ENCODE peak calls at places on chromosomes 11 and 22, in eight cellular contexts. H is mesendoderm, U is OCI-LY7, P is A549, F is sigmoid colon, K is SK-N-SH, W is heart right ventricle, I is tibial nerve. D is an unnamed sample. For H3K4me1, the result is how much of the 10 kb centered on the place peaks cover.

GRCh38 chr11:120511804-120512726 is 517 bp downstream of the GRIK4 start:
- DNase-seq in I (no peak), P (no peak), H (no peak), W (no peak), K (peak), U (no peak), F (no peak), D (no peak)

GRCh38 chr11:118792642-118793124 is 1.7 kb upstream of the DDX6 start:
- DNase-seq in U (peak), I (peak), P (peak), K (peak), F (peak), W (peak), H (peak), D (peak)

GRCh38 chr22:30117256-30117655 is 37.0 kb downstream of the HORMAD2 start:
- DNase-seq in H (no peak), W (no peak), U (no peak), K (no peak), I (no peak), P (no peak), F (no peak), D (no peak)

GRCh38 chr11:20137637-20138036 is 22.6 kb downstream of the DBX1 start:
- DNase-seq in P (no peak), W (no peak), I (no peak), F (no peak), K (no peak), H (no peak), U (no peak), D (no peak)

GRCh38 chr22:39283312-39284141 is 35.9 kb downstream of the RPL3 start:
- DNase-seq in P (no peak), I (no peak), K (peak), F (no peak), W (peak), H (no peak), U (no peak), D (no peak)

GRCh38 chr22:32723632-32724031 is 77.9 kb upstream of the TIMP3 start:
- DNase-seq in W (peak), I (peak), K (no peak), P (no peak), U (peak), H (no peak), F (peak), D (peak)

GRCh38 chr11:69005631-69006368 is 7.2 kb downstream of the MRGPRF start:
- DNase-seq in F (peak), H (no peak), P (no peak), K (no peak), W (no peak), U (no peak), I (peak), D (no peak)

GRCh38 chr22:19743081-19743480 is 17.5 kb upstream of the TBX1 start:
- DNase-seq in P (no peak), F (no peak), W (no peak), H (no peak), U (no peak), I (no peak), K (no peak), D (no peak)

GRCh38 chr11:13687271-13687670 is 18.8 kb downstream of the FAR1 start:
- DNase-seq in F (no peak), H (peak), U (no peak), K (no peak), I (no peak), W (no peak), P (no peak), D (no peak)

GRCh38 chr22:50105529-50106100 is 15.8 kb downstream of the MOV10L1 start:
- DNase-seq in F (no peak), I (no peak), U (peak), H (no peak), W (no peak), K (no peak), P (no peak), D (peak)

GRCh38 chr11:69122642-69123431 is 32.9 kb upstream of the SMIM38 start:
- DNase-seq in I (no peak), P (peak), K (peak), W (peak), U (no peak), F (no peak), H (peak), D (peak)

GRCh38 chr22:25069426-25069757 is 116.9 kb downstream of the KIAA1671 start:
- DNase-seq in I (no peak), K (no peak), U (no peak), F (no peak), W (no peak), H (no peak), P (no peak), D (no peak)

GRCh38 chr22:45009881-45010531 is at the start of gene PHF21B:
- DNase-seq in F (peak), U (peak), H (peak), P (peak), I (no peak), K (peak), W (peak), D (no peak)

GRCh38 chr11:31419669-31420068 is 50.0 kb downstream of the DNAJC24 start:
- DNase-seq in P (no peak), H (no peak), I (no peak), U (no peak), F (no peak), K (no peak), W (no peak), D (no peak)

GRCh38 chr11:59800390-59801037 is 10.1 kb downstream of the MRPL16 start:
- DNase-seq in K (no peak), H (no peak), W (no peak), U (no peak), I (no peak), F (no peak), P (no peak), D (no peak)

GRCh38 chr22:38107692-38108515 is 2.6 kb downstream of the BAIAP2L2 start:
- DNase-seq in I (no peak), F (no peak), K (no peak), P (peak), U (no peak), H (no peak), W (no peak), D (no peak)

GRCh38 chr11:119031912-119032280 is 1.2 kb upstream of the SLC37A4 start:
- DNase-seq in U (no peak), H (no peak), P (no peak), W (no peak), K (no peak), F (no peak), I (no peak), D (no peak)

GRCh38 chr22:28498044-28498443 is 181.6 kb downstream of the TTC28 start:
- DNase-seq in U (no peak), W (no peak), K (no peak), F (no peak), P (no peak), I (no peak), H (no peak), D (no peak)

GRCh38 chr11:5363712-5364111 is 12.4 kb downstream of the OR51B6 start:
- DNase-seq in K (no peak), U (no peak), W (no peak), H (no peak), F (no peak), I (no peak), P (no peak), D (no peak)

GRCh38 chr11:96219981-96220623 is 122.9 kb downstream of the MAML2 start:
- DNase-seq in P (peak), U (peak), W (peak), H (no peak), F (no peak), I (no peak), K (no peak), D (no peak)

GRCh38 chr11:91907225-91907624 is 317.4 kb upstream of the FAT3 start:
- DNase-seq in U (no peak), K (no peak), P (no peak), H (no peak), F (no peak), W (no peak), I (no peak), D (no peak)

GRCh38 chr11:120801801-120802689 is 221.9 kb upstream of the TBCEL start:
- DNase-seq in I (peak), F (peak), W (peak), H (peak), U (peak), K (peak), P (peak), D (peak)

GRCh38 chr11:59610289-59610688 is 5.3 kb downstream of the OSBP start:
- DNase-seq in F (no peak), H (no peak), U (no peak), P (no peak), K (no peak), I (no peak), W (no peak), D (no peak)

GRCh38 chr11:44858796-44859527 is 91.7 kb downstream of the TP53I11 start:
- DNase-seq in K (no peak), H (peak), U (no peak), P (no peak), I (no peak), F (peak), W (no peak), D (no peak)

GRCh38 chr11:121352301-121352891 is 59.8 kb downstream of the SC5D start:
- DNase-seq in F (no peak), W (no peak), U (no peak), K (no peak), P (no peak), I (no peak), H (no peak), D (no peak)

GRCh38 chr22:26597026-26597425 is 7.1 kb upstream of the TPST2 start:
- DNase-seq in P (no peak), K (no peak), I (no peak), H (no peak), W (no peak), U (no peak), F (no peak), D (no peak)

GRCh38 chr11:130826572-130826971 is 89.7 kb downstream of the SNX19 start:
- DNase-seq in P (no peak), W (no peak), U (no peak), K (no peak), H (no peak), F (peak), I (no peak), D (no peak)

GRCh38 chr22:47196881-47197701 is 434.6 kb downstream of the TBC1D22A start:
- DNase-seq in U (no peak), H (no peak), F (peak), W (no peak), K (no peak), P (no peak), I (peak), D (no peak)

GRCh38 chr11:100681064-100681502 is 6.0 kb upstream of the ARHGAP42 start:
- DNase-seq in W (peak), H (peak), F (peak), P (peak), K (no peak), U (peak), I (peak), D (no peak)

GRCh38 chr11:73294604-73295003 is 13.5 kb upstream of the ARHGEF17 start:
- DNase-seq in F (no peak), I (no peak), K (no peak), P (no peak), H (no peak), U (no peak), W (no peak), D (no peak)

GRCh38 chr11:67283490-67283963 is 5.6 kb upstream of the ANKRD13D start:
- DNase-seq in F (peak), I (no peak), H (no peak), P (no peak), U (no peak), K (no peak), W (no peak), D (no peak)

GRCh38 chr11:127224276-127224675 is 223.7 kb upstream of the KIRREL3 start:
- DNase-seq in H (no peak), K (no peak), I (no peak), W (peak), F (no peak), U (no peak), P (no peak), D (no peak)

GRCh38 chr11:82365351-82365750 is 368.3 kb downstream of the FAM181B start:
- DNase-seq in U (no peak), I (no peak), W (no peak), K (no peak), H (no peak), P (no peak), F (no peak), D (no peak)

GRCh38 chr11:8389034-8389996 is 125.6 kb upstream of the LMO1 start:
- DNase-seq in K (no peak), W (peak), P (no peak), I (no peak), H (no peak), F (no peak), U (no peak), D (no peak)

GRCh38 chr11:134033696-134034491 is 35.0 kb upstream of the JAM3 start:
- DNase-seq in U (no peak), H (peak), I (peak), K (peak), F (peak), W (peak), P (peak), D (peak)

GRCh38 chr22:37640591-37641250 is 1.3 kb downstream of the SH3BP1 start:
- DNase-seq in H (no peak), U (no peak), K (no peak), P (no peak), I (no peak), F (no peak), W (no peak), D (peak)

GRCh38 chr22:43421914-43422615 is 10.3 kb downstream of the MPPED1 start:
- DNase-seq in F (no peak), U (no peak), H (no peak), W (no peak), I (no peak), P (no peak), K (no peak), D (no peak)

GRCh38 chr22:43424865-43425630 is 13.2 kb downstream of the MPPED1 start:
- DNase-seq in H (no peak), U (no peak), I (no peak), P (no peak), W (no peak), K (no peak), F (no peak), D (no peak)

GRCh38 chr22:43423046-43423445 is 11.2 kb downstream of the MPPED1 start:
- DNase-seq in F (no peak), P (no peak), U (no peak), K (no peak), W (no peak), H (no peak), I (no peak), D (no peak)

GRCh38 chr22:43425976-43426785 is 14.4 kb downstream of the MPPED1 start:
- DNase-seq in H (no peak), U (no peak), W (no peak), K (no peak), F (no peak), P (no peak), I (no peak), D (no peak)

GRCh38 chr22:43424201-43424600 is 12.4 kb downstream of the MPPED1 start:
- DNase-seq in K (no peak), W (no peak), F (no peak), I (no peak), U (no peak), H (no peak), P (no peak), D (no peak)
- H3K4me1 ChIP-seq in K (under half), W (under half), F (under half), I (under half), U (under half), H (under half), P (under half), D (under half)

DNA sequence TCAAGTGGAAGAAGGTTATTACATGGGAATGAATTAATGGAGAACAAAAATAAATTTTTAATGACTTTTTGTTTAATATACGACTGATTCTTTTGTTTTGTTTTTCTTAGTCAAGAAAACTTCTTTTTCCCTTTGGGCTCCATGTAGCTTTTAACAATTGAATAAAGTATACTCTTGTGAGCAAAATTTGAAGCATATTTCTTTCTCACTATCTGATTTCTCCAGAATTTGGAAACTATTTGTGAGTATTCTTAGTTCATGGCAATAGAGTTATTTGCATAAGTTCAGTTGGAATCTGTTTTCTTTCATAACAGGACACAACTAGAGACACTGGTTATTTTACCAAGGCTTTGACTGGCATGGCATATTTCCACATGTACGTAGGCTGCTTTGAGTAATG is 3.8 kb upstream of the APOL1 start:
- DNase-seq in I (no peak), H (peak), K (no peak), F (no peak), U (peak), P (no peak), W (no peak), D (no peak)
- H3K27ac ChIP-seq in I (no peak), H (no peak), K (no peak), F (no peak), U (no peak), P (peak), W (no peak), D (no peak)

GRCh38 chr11:111416231-111416960 is 37.3 kb upstream of the POU2AF1 start:
- DNase-seq in F (no peak), W (no peak), I (no peak), K (no peak), P (no peak), U (peak), H (no peak), D (no peak)

GRCh38 chr11:111414936-111415335 is 35.9 kb upstream of the POU2AF1 start:
- DNase-seq in H (no peak), W (no peak), F (no peak), P (no peak), K (no peak), U (peak), I (no peak), D (no peak)

GRCh38 chr11:111413849-111414248 is 34.8 kb upstream of the POU2AF1 start:
- DNase-seq in U (no peak), P (no peak), I (no peak), W (no peak), K (no peak), F (no peak), H (no peak), D (no peak)

GRCh38 chr11:111412293-111412692 is 33.2 kb upstream of the POU2AF1 start:
- DNase-seq in P (no peak), W (no peak), H (no peak), K (no peak), F (no peak), U (no peak), I (no peak), D (no peak)

DNA sequence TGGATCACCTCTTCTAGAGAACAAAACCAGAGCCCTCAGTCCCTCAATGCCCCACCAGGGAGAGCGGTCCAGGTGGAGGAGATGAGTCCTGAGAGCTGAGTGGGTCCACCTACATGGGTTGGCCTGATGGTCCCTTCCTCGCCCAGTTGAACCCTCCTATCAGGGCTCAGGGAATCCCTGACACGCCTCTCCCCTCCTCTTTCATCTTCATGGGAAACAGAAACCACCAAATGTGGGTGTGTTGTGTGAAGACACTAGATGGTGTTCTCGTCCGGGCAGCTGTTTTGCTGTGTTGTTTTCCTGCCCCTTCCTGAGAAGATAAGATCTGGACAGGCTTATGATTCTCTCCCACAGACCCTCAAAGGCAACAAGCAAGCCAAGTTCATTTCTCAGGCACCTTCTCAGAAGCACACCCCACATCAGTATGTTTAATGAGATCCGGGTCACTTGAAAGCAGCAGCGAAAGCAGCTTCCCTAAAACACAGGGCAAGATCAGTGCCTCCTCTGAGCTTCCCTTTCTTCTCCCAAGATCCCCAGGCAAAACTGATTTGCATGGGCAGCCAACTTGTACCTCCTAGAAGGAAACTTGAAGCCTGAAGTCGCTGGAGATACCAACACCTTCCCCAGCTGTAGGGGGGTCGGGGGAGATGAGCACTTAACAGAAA is 35.3 kb upstream of the POU2AF1 start:
- DNase-seq in U (peak), P (no peak), F (no peak), I (no peak), W (no peak), K (no peak), H (no peak), D (no peak)
- H3K4me3 ChIP-seq in U (peak), P (no peak), F (no peak), I (no peak), W (no peak), K (no peak), H (no peak), D (peak)

DNA sequence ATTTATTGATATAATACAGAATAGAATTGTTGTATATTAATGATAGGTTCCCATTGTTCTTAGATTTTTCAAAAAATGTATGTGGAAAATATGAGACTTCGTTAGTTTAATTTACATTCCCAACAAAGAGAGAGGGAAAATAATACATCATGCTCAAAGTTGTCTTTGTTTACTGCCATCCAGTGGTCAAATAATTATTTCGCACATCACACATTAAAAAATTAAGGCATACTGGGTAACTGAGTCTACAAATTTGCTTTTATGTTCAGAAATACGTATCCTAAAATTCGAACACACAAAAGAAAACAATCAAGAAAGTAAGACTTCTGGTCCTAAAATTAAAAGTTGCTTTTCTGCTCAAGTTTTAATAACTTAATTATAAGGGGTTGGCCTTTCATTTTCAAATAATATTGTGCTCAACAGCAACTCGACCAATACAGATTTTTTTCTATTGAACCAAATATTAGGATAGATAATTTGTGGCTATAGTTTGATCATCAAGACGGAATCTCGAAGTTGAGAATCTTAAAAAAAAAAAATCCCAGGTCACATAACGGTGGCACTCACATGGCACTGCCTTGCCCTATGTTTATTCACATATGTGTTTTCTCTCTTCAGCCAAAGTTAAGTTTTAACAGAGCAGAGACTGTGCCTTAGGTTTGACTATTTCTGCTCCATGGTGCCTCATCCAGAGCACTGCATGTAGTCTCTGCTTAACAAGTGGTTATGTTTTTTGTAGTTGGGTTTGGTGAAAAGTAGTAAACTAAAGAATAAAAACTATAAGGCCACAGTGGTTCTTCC is 12.3 kb downstream of the PDGFD start:
- DNase-seq in K (no peak), P (no peak), F (no peak), U (peak), I (no peak), H (no peak), W (no peak), D (no peak)
- H3K4me1 ChIP-seq in K (under half), P (under half), F (under half), U (under half), I (under half), H (under half), W (under half), D (under half)

GRCh38 chr22:41681616-41682015 is 7.1 kb downstream of the SNU13 start:
- DNase-seq in W (no peak), K (no peak), I (no peak), U (peak), H (no peak), P (no peak), F (peak), D (no peak)
- H3K27ac ChIP-seq in W (peak), K (peak), I (no peak), U (peak), H (no peak), P (no peak), F (peak), D (peak)